ENCODE peak calls at places on chromosomes 7 and 10, in seven cellular contexts. One of them, this sample, is unnamed.

GRCh38 chr7:100401811-100402210 is 26.7 kb downstream of the ZCWPW1 start:
- DNase-seq in GDM1: no peak
- DNase-seq in NCI-H1694 treated with DMSO at 0.1 percent for 48 hours: no peak
- DNase-seq in putamen: no peak
- DNase-seq in AG04450: no peak
- DNase-seq in activated T-cell treated with anti-CD3 and anti-CD28 coated beads, Interleukin-2, amount 50 U/mL, for 1 hour: no peak
- DNase-seq in NCI-H526 treated with DMSO at 0.1 percent for 48 hours: no peak
- DNase-seq in this sample: no peak

GRCh38 chr10:7260912-7261700 is 149.7 kb downstream of the SFMBT2 start:
- DNase-seq in GDM1: no peak
- DNase-seq in NCI-H1694 treated with DMSO at 0.1 percent for 48 hours: no peak
- DNase-seq in putamen: no peak
- DNase-seq in AG04450: no peak
- DNase-seq in activated T-cell treated with anti-CD3 and anti-CD28 coated beads, Interleukin-2, amount 50 U/mL, for 1 hour: no peak
- DNase-seq in NCI-H526 treated with DMSO at 0.1 percent for 48 hours: no peak
- DNase-seq in this sample: no peak

GRCh38 chr7:55055479-55055878 is 36.7 kb downstream of the EGFR start:
- DNase-seq in GDM1: no peak
- DNase-seq in NCI-H1694 treated with DMSO at 0.1 percent for 48 hours: no peak
- DNase-seq in putamen: no peak
- DNase-seq in AG04450: no peak
- DNase-seq in activated T-cell treated with anti-CD3 and anti-CD28 coated beads, Interleukin-2, amount 50 U/mL, for 1 hour: no peak
- DNase-seq in NCI-H526 treated with DMSO at 0.1 percent for 48 hours: no peak
- DNase-seq in this sample: no peak

GRCh38 chr10:79608505-79609375 is 2.0 kb upstream of the SFTPA1 start:
- DNase-seq in GDM1: peak
- DNase-seq in NCI-H1694 treated with DMSO at 0.1 percent for 48 hours: no peak
- DNase-seq in putamen: no peak
- DNase-seq in AG04450: no peak
- DNase-seq in activated T-cell treated with anti-CD3 and anti-CD28 coated beads, Interleukin-2, amount 50 U/mL, for 1 hour: peak
- DNase-seq in NCI-H526 treated with DMSO at 0.1 percent for 48 hours: peak
- DNase-seq in this sample: no peak

GRCh38 chr10:1939016-1939415 is 201.7 kb upstream of the ADARB2 start:
- DNase-seq in GDM1: no peak
- DNase-seq in NCI-H1694 treated with DMSO at 0.1 percent for 48 hours: no peak
- DNase-seq in putamen: no peak
- DNase-seq in AG04450: no peak
- DNase-seq in activated T-cell treated with anti-CD3 and anti-CD28 coated beads, Interleukin-2, amount 50 U/mL, for 1 hour: peak
- DNase-seq in NCI-H526 treated with DMSO at 0.1 percent for 48 hours: no peak
- DNase-seq in this sample: no peak

GRCh38 chr7:40643664-40644063 is 508.9 kb downstream of the SUGCT start:
- DNase-seq in GDM1: no peak
- DNase-seq in NCI-H1694 treated with DMSO at 0.1 percent for 48 hours: no peak
- DNase-seq in putamen: no peak
- DNase-seq in AG04450: no peak
- DNase-seq in activated T-cell treated with anti-CD3 and anti-CD28 coated beads, Interleukin-2, amount 50 U/mL, for 1 hour: no peak
- DNase-seq in NCI-H526 treated with DMSO at 0.1 percent for 48 hours: no peak
- DNase-seq in this sample: no peak

GRCh38 chr10:80118669-80119068 is 13.9 kb upstream of the PLAC9 start:
- DNase-seq in GDM1: no peak
- DNase-seq in NCI-H1694 treated with DMSO at 0.1 percent for 48 hours: no peak
- DNase-seq in putamen: no peak
- DNase-seq in AG04450: no peak
- DNase-seq in activated T-cell treated with anti-CD3 and anti-CD28 coated beads, Interleukin-2, amount 50 U/mL, for 1 hour: no peak
- DNase-seq in NCI-H526 treated with DMSO at 0.1 percent for 48 hours: no peak
- DNase-seq in this sample: no peak

GRCh38 chr7:127396184-127396583 is 3.7 kb upstream of the ZNF800 start:
- DNase-seq in GDM1: no peak
- DNase-seq in NCI-H1694 treated with DMSO at 0.1 percent for 48 hours: peak
- DNase-seq in putamen: no peak
- DNase-seq in AG04450: no peak
- DNase-seq in activated T-cell treated with anti-CD3 and anti-CD28 coated beads, Interleukin-2, amount 50 U/mL, for 1 hour: no peak
- DNase-seq in NCI-H526 treated with DMSO at 0.1 percent for 48 hours: no peak
- DNase-seq in this sample: no peak

GRCh38 chr7:39838326-39838725 is 111.7 kb upstream of the CDK13 start:
- DNase-seq in GDM1: no peak
- DNase-seq in NCI-H1694 treated with DMSO at 0.1 percent for 48 hours: no peak
- DNase-seq in putamen: no peak
- DNase-seq in AG04450: no peak
- DNase-seq in activated T-cell treated with anti-CD3 and anti-CD28 coated beads, Interleukin-2, amount 50 U/mL, for 1 hour: no peak
- DNase-seq in NCI-H526 treated with DMSO at 0.1 percent for 48 hours: no peak
- DNase-seq in this sample: peak

GRCh38 chr10:22158426-22158825 is 59.4 kb downstream of the EBLN1 start:
- DNase-seq in GDM1: no peak
- DNase-seq in NCI-H1694 treated with DMSO at 0.1 percent for 48 hours: no peak
- DNase-seq in putamen: no peak
- DNase-seq in AG04450: no peak
- DNase-seq in activated T-cell treated with anti-CD3 and anti-CD28 coated beads, Interleukin-2, amount 50 U/mL, for 1 hour: no peak
- DNase-seq in NCI-H526 treated with DMSO at 0.1 percent for 48 hours: no peak
- DNase-seq in this sample: no peak

GRCh38 chr10:132869621-132870020 is 72.7 kb downstream of the CFAP46 start:
- DNase-seq in GDM1: no peak
- DNase-seq in NCI-H1694 treated with DMSO at 0.1 percent for 48 hours: no peak
- DNase-seq in putamen: no peak
- DNase-seq in AG04450: no peak
- DNase-seq in activated T-cell treated with anti-CD3 and anti-CD28 coated beads, Interleukin-2, amount 50 U/mL, for 1 hour: no peak
- DNase-seq in NCI-H526 treated with DMSO at 0.1 percent for 48 hours: no peak
- DNase-seq in this sample: no peak

GRCh38 chr10:8544057-8544380 is 489.5 kb downstream of the GATA3 start:
- DNase-seq in GDM1: no peak
- DNase-seq in NCI-H1694 treated with DMSO at 0.1 percent for 48 hours: no peak
- DNase-seq in putamen: no peak
- DNase-seq in AG04450: no peak
- DNase-seq in activated T-cell treated with anti-CD3 and anti-CD28 coated beads, Interleukin-2, amount 50 U/mL, for 1 hour: no peak
- DNase-seq in NCI-H526 treated with DMSO at 0.1 percent for 48 hours: no peak
- DNase-seq in this sample: peak

GRCh38 chr10:19194866-19195265 is 146.3 kb downstream of the MALRD1 start:
- DNase-seq in GDM1: no peak
- DNase-seq in NCI-H1694 treated with DMSO at 0.1 percent for 48 hours: no peak
- DNase-seq in putamen: no peak
- DNase-seq in AG04450: no peak
- DNase-seq in activated T-cell treated with anti-CD3 and anti-CD28 coated beads, Interleukin-2, amount 50 U/mL, for 1 hour: no peak
- DNase-seq in NCI-H526 treated with DMSO at 0.1 percent for 48 hours: no peak
- DNase-seq in this sample: no peak

GRCh38 chr7:155669717-155670505 is 25.4 kb downstream of the RBM33 start:
- DNase-seq in GDM1: no peak
- DNase-seq in NCI-H1694 treated with DMSO at 0.1 percent for 48 hours: peak
- DNase-seq in putamen: no peak
- DNase-seq in AG04450: no peak
- DNase-seq in activated T-cell treated with anti-CD3 and anti-CD28 coated beads, Interleukin-2, amount 50 U/mL, for 1 hour: no peak
- DNase-seq in NCI-H526 treated with DMSO at 0.1 percent for 48 hours: no peak
- DNase-seq in this sample: no peak

GRCh38 chr10:87635498-87636312 is 24.0 kb upstream of the PAPSS2 start:
- DNase-seq in GDM1: peak
- DNase-seq in NCI-H1694 treated with DMSO at 0.1 percent for 48 hours: no peak
- DNase-seq in putamen: no peak
- DNase-seq in AG04450: peak
- DNase-seq in activated T-cell treated with anti-CD3 and anti-CD28 coated beads, Interleukin-2, amount 50 U/mL, for 1 hour: no peak
- DNase-seq in NCI-H526 treated with DMSO at 0.1 percent for 48 hours: no peak
- DNase-seq in this sample: peak

GRCh38 chr7:30984359-30985107 is 20.8 kb downstream of the GHRHR start:
- DNase-seq in GDM1: no peak
- DNase-seq in NCI-H1694 treated with DMSO at 0.1 percent for 48 hours: no peak
- DNase-seq in putamen: peak
- DNase-seq in AG04450: no peak
- DNase-seq in activated T-cell treated with anti-CD3 and anti-CD28 coated beads, Interleukin-2, amount 50 U/mL, for 1 hour: no peak
- DNase-seq in NCI-H526 treated with DMSO at 0.1 percent for 48 hours: no peak
- DNase-seq in this sample: peak

GRCh38 chr10:76209135-76209534 is 777.7 kb downstream of the LRMDA start:
- DNase-seq in GDM1: no peak
- DNase-seq in NCI-H1694 treated with DMSO at 0.1 percent for 48 hours: no peak
- DNase-seq in putamen: no peak
- DNase-seq in AG04450: peak
- DNase-seq in activated T-cell treated with anti-CD3 and anti-CD28 coated beads, Interleukin-2, amount 50 U/mL, for 1 hour: no peak
- DNase-seq in NCI-H526 treated with DMSO at 0.1 percent for 48 hours: no peak
- DNase-seq in this sample: no peak

GRCh38 chr10:130040351-130040750 is 70.3 kb downstream of the C10orf143 start:
- DNase-seq in GDM1: no peak
- DNase-seq in NCI-H1694 treated with DMSO at 0.1 percent for 48 hours: no peak
- DNase-seq in putamen: no peak
- DNase-seq in AG04450: no peak
- DNase-seq in activated T-cell treated with anti-CD3 and anti-CD28 coated beads, Interleukin-2, amount 50 U/mL, for 1 hour: no peak
- DNase-seq in NCI-H526 treated with DMSO at 0.1 percent for 48 hours: no peak
- DNase-seq in this sample: no peak

GRCh38 chr10:115972426-115972825 is 300.6 kb downstream of the GFRA1 start:
- DNase-seq in GDM1: no peak
- DNase-seq in NCI-H1694 treated with DMSO at 0.1 percent for 48 hours: no peak
- DNase-seq in putamen: no peak
- DNase-seq in AG04450: no peak
- DNase-seq in activated T-cell treated with anti-CD3 and anti-CD28 coated beads, Interleukin-2, amount 50 U/mL, for 1 hour: no peak
- DNase-seq in NCI-H526 treated with DMSO at 0.1 percent for 48 hours: no peak
- DNase-seq in this sample: no peak

GRCh38 chr10:104472505-104472904 is 118.9 kb downstream of the CFAP58 start:
- DNase-seq in GDM1: no peak
- DNase-seq in NCI-H1694 treated with DMSO at 0.1 percent for 48 hours: no peak
- DNase-seq in putamen: no peak
- DNase-seq in AG04450: no peak
- DNase-seq in activated T-cell treated with anti-CD3 and anti-CD28 coated beads, Interleukin-2, amount 50 U/mL, for 1 hour: no peak
- DNase-seq in NCI-H526 treated with DMSO at 0.1 percent for 48 hours: no peak
- DNase-seq in this sample: peak

GRCh38 chr10:53440641-53441040 is 668.1 kb upstream of the MBL2 start:
- DNase-seq in GDM1: no peak
- DNase-seq in NCI-H1694 treated with DMSO at 0.1 percent for 48 hours: no peak
- DNase-seq in putamen: no peak
- DNase-seq in AG04450: no peak
- DNase-seq in activated T-cell treated with anti-CD3 and anti-CD28 coated beads, Interleukin-2, amount 50 U/mL, for 1 hour: no peak
- DNase-seq in NCI-H526 treated with DMSO at 0.1 percent for 48 hours: no peak
- DNase-seq in this sample: no peak

GRCh38 chr7:89607797-89608196 is 546.5 kb upstream of the STEAP1 start:
- DNase-seq in GDM1: no peak
- DNase-seq in NCI-H1694 treated with DMSO at 0.1 percent for 48 hours: no peak
- DNase-seq in putamen: no peak
- DNase-seq in AG04450: no peak
- DNase-seq in activated T-cell treated with anti-CD3 and anti-CD28 coated beads, Interleukin-2, amount 50 U/mL, for 1 hour: no peak
- DNase-seq in NCI-H526 treated with DMSO at 0.1 percent for 48 hours: no peak
- DNase-seq in this sample: no peak

GRCh38 chr10:91528768-91529167 is 104.1 kb downstream of the PPP1R3C start:
- DNase-seq in GDM1: no peak
- DNase-seq in NCI-H1694 treated with DMSO at 0.1 percent for 48 hours: no peak
- DNase-seq in putamen: no peak
- DNase-seq in AG04450: no peak
- DNase-seq in activated T-cell treated with anti-CD3 and anti-CD28 coated beads, Interleukin-2, amount 50 U/mL, for 1 hour: no peak
- DNase-seq in NCI-H526 treated with DMSO at 0.1 percent for 48 hours: no peak
- DNase-seq in this sample: no peak

GRCh38 chr7:32161708-32162107 is 91.5 kb upstream of the PDE1C start:
- DNase-seq in GDM1: no peak
- DNase-seq in NCI-H1694 treated with DMSO at 0.1 percent for 48 hours: no peak
- DNase-seq in putamen: no peak
- DNase-seq in AG04450: no peak
- DNase-seq in activated T-cell treated with anti-CD3 and anti-CD28 coated beads, Interleukin-2, amount 50 U/mL, for 1 hour: no peak
- DNase-seq in NCI-H526 treated with DMSO at 0.1 percent for 48 hours: no peak
- DNase-seq in this sample: no peak